ENCODE peak calls at places on chromosomes 7 and 10, in four cellular contexts. U is substantia nigra; M is stomach; B is CD4-positive, CD25-positive, alpha-beta regulatory T cell. K is an unnamed sample.

GRCh38 chr10:93357680-93358079 is 124.5 kb downstream of the MYOF start:
- DNase-seq in U (no peak), M (no peak), B (peak; percentile 53), K (peak; percentile 24)

GRCh38 chr7:1798191-1798590 is 128.1 kb downstream of the ELFN1 start:
- DNase-seq in U (no peak), M (no peak), B (no peak), K (no peak)

GRCh38 chr7:103912906-103913610 is 76.4 kb downstream of the RELN start:
- DNase-seq in U (no peak), M (no peak), B (no peak), K (no peak)

GRCh38 chr10:126094537-126094936 is 198.2 kb downstream of the FANK1 start:
- DNase-seq in U (no peak), M (no peak), B (no peak), K (no peak)

GRCh38 chr7:68472688-68473087 is 1125.6 kb upstream of the AUTS2 start:
- DNase-seq in U (no peak), M (no peak), B (no peak), K (no peak)

GRCh38 chr7:7210475-7211237 is 28.3 kb downstream of the C1GALT1 start:
- DNase-seq in U (no peak), M (no peak), B (no peak), K (no peak)

GRCh38 chr10:30832727-30833624 is 198.7 kb downstream of the ZNF438 start:
- DNase-seq in U (no peak), M (no peak), B (no peak), K (no peak)

GRCh38 chr7:100437150-100438100 is 1.1 kb upstream of the PPP1R35 start:
- DNase-seq in U (no peak), M (no peak), B (no peak), K (no peak)

GRCh38 chr7:98879198-98879988 is 1.1 kb downstream of the TRRAP start:
- DNase-seq in U (peak; percentile 36), M (no peak), B (peak; percentile 91), K (no peak)

GRCh38 chr7:117470777-117471176 is 9.0 kb upstream of the CFTR start:
- DNase-seq in U (no peak), M (peak; percentile 63), B (no peak), K (no peak)

GRCh38 chr7:89332026-89332425 is 536.5 kb upstream of the TEX47 start:
- DNase-seq in U (no peak), M (no peak), B (no peak), K (no peak)

GRCh38 chr7:89334785-89335184 is 539.2 kb upstream of the TEX47 start:
- DNase-seq in U (no peak), M (no peak), B (no peak), K (no peak)

GRCh38 chr7:89339748-89340147 is 544.2 kb upstream of the TEX47 start:
- DNase-seq in U (no peak), M (no peak), B (no peak), K (no peak)

GRCh38 chr7:89335490-89335889 is 540.0 kb upstream of the TEX47 start:
- DNase-seq in U (no peak), M (no peak), B (no peak), K (no peak)
- H3K27ac ChIP-seq in U (no peak overlapping the region), M (no peak overlapping the region), B (no peak overlapping the region), K (no peak overlapping the region)

GRCh38 chr10:5779753-5780152 is 33.5 kb downstream of the GDI2 start:
- DNase-seq in U (no peak), M (no peak), B (no peak), K (no peak)
- H3K27ac ChIP-seq in U (no peak overlapping the region), M (no peak overlapping the region), B (no peak overlapping the region), K (no peak overlapping the region)

GRCh38 chr7:16129431-16130126 is 291.8 kb downstream of the CRPPA start:
- DNase-seq in U (no peak), M (no peak), B (no peak), K (no peak)
- H3K27ac ChIP-seq in U (no peak overlapping the region), M (no peak overlapping the region), B (no peak overlapping the region), K (peak overlapping the region; percentile 19)

DNA sequence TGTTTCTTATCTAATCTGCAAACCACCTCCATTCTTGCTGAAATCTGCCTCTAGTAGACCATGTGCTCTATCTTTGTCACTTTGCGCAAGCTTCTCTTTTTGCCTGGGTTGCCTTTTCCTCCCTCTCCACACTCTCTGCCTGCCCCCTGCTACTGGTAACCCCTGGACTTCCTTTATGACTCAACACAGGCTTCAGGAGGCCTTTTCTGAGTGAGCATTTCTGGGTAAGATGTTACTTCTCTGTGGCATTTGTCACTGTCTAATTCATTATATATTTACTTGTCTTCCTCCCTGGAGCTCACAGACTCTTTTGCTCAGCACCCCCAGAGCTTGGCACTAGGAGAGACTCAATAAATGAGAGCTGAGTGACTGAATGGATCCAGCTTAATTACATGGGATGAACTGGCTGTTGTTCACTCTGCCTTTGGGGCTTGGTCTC is 8.4 kb downstream of the GOLGA7B start:
- DNase-seq in U (no peak), M (no peak), B (peak; percentile 57), K (no peak)
- H3K27ac ChIP-seq in U (no peak overlapping the region), M (no peak overlapping the region), B (no peak overlapping the region), K (no peak overlapping the region)

DNA sequence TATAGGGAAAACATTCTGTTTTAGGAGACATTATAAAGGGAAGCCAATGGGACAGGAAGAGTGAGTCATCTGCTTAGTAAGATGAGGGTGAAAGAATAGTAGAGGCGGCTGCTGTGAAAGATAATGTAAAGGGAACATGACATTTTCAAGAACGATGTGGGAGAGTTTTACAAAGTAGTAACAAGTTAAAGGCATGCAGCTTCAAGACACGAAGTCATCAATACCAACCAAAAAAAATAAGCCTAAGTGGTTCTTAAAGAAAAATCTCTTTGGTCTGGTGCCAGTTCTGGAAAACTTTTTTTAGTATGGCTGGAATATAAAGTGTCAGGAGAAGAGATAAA is 6.1 kb downstream of the GSTO1 start:
- DNase-seq in U (no peak), M (no peak), B (peak; percentile 44), K (no peak)
- H3K27ac ChIP-seq in U (peak overlapping the region; percentile 0), M (peak overlapping the region; percentile 71), B (peak overlapping the region; percentile 64), K (peak overlapping the region; percentile 71)

GRCh38 chr7:151695856-151696555 is 176.3 kb upstream of the RHEB start:
- DNase-seq in U (no peak), M (no peak), B (no peak), K (no peak)

GRCh38 chr7:151693140-151693539 is 173.4 kb upstream of the RHEB start:
- DNase-seq in U (no peak), M (no peak), B (no peak), K (no peak)

GRCh38 chr7:151696738-151697514 is 177.2 kb upstream of the RHEB start:
- DNase-seq in U (no peak), M (peak; percentile 53), B (no peak), K (no peak)

GRCh38 chr7:151694441-151694827 is 174.7 kb upstream of the RHEB start:
- DNase-seq in U (no peak), M (no peak), B (no peak), K (no peak)

GRCh38 chr7:151694828-151695580 is 175.3 kb upstream of the RHEB start:
- DNase-seq in U (no peak), M (no peak), B (no peak), K (no peak)
- H3K27ac ChIP-seq in U (no peak overlapping the region), M (peak overlapping the region; percentile 20), B (no peak overlapping the region), K (peak overlapping the region; percentile 40)

GRCh38 chr7:30950197-30950596 is 13.6 kb upstream of the GHRHR start:
- DNase-seq in U (no peak), M (no peak), B (no peak), K (no peak)
- H3K27ac ChIP-seq in U (no peak overlapping the region), M (no peak overlapping the region), B (no peak overlapping the region), K (no peak overlapping the region)

GRCh38 chr10:98339790-98340189 is 71.8 kb upstream of the LOXL4 start:
- DNase-seq in U (no peak), M (no peak), B (peak; percentile 24), K (no peak)

GRCh38 chr10:98338896-98339295 is 70.9 kb upstream of the LOXL4 start:
- DNase-seq in U (no peak), M (no peak), B (no peak), K (no peak)

GRCh38 chr10:98340261-98340675 is 72.3 kb upstream of the LOXL4 start:
- DNase-seq in U (no peak), M (no peak), B (no peak), K (no peak)

GRCh38 chr10:98337484-98337883 is 69.5 kb upstream of the LOXL4 start:
- DNase-seq in U (no peak), M (no peak), B (no peak), K (no peak)

GRCh38 chr10:98338318-98338717 is 70.3 kb upstream of the LOXL4 start:
- DNase-seq in U (no peak), M (no peak), B (no peak), K (no peak)
- H3K27ac ChIP-seq in U (no peak overlapping the region), M (no peak overlapping the region), B (no peak overlapping the region), K (no peak overlapping the region)

DNA sequence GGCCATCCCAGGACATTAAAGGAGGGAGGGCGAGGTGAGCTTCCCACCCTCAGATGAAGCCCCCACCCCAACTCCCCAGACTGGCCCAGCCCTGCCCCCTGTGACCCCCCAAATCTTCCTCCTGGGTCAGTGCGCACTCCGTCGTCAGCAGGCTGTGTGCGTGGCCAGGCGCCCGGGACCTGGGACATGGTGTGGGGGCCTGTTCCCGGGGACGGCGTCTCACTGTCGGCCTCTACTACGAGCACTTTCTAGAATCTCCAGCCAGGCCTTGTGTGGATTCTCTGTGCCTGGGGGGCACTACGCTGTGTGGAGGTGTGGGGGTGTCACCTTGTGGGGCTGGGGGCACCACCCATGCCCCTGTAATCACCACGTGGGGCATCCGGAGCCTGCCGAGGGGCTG is 9.8 kb downstream of the PWWP2B start:
- DNase-seq in U (no peak), M (no peak), B (no peak), K (no peak)
- H3K27ac ChIP-seq in U (no peak overlapping the region), M (peak overlapping the region; percentile 94), B (no peak overlapping the region), K (peak overlapping the region; percentile 76)

K was measured in esophagus muscularis mucosa.